ENCODE peak calls at places on chromosome 15, in four cellular contexts. One of them, this sample, is unnamed.
A peak's percentile ranks its signal among the peaks of the same experiment; 100 is the strongest.

GRCh38 chr15:26656080-26656479 is 116.8 kb downstream of the GABRB3 start:
- DNase-seq in activated naive CD8-positive, alpha-beta T cell treated with anti-CD3 and anti-CD28 coated beads, Interleukin-2, amount 50 U/mL, for 16 hours: no peak
- DNase-seq in activated T-helper 1 cell treated with anti-CD3 and anti-CD28 coated beads, Interleukin-12 subunit alpha, Interleukin-12 subunit beta, Interleukin-2, Interleukin-4 antibody, amounts not matched to agents 30 ng/mL and 10 ng/mL and 1 ng/mL, durations not matched to agents 14 hours and 24 hours and 36 hours: no peak
- DNase-seq in IMR-90: no peak
- DNase-seq in this sample: no peak

GRCh38 chr15:99956022-99956775 is 223.0 kb upstream of the LYSMD4 start:
- DNase-seq in activated naive CD8-positive, alpha-beta T cell treated with anti-CD3 and anti-CD28 coated beads, Interleukin-2, amount 50 U/mL, for 16 hours: no peak
- DNase-seq in activated T-helper 1 cell treated with anti-CD3 and anti-CD28 coated beads, Interleukin-12 subunit alpha, Interleukin-12 subunit beta, Interleukin-2, Interleukin-4 antibody, amounts not matched to agents 30 ng/mL and 10 ng/mL and 1 ng/mL, durations not matched to agents 14 hours and 24 hours and 36 hours: no peak
- DNase-seq in IMR-90: no peak
- DNase-seq in this sample: no peak

GRCh38 chr15:62138124-62138523 is 27.0 kb downstream of the C2CD4B start:
- DNase-seq in activated naive CD8-positive, alpha-beta T cell treated with anti-CD3 and anti-CD28 coated beads, Interleukin-2, amount 50 U/mL, for 16 hours: no peak
- DNase-seq in activated T-helper 1 cell treated with anti-CD3 and anti-CD28 coated beads, Interleukin-12 subunit alpha, Interleukin-12 subunit beta, Interleukin-2, Interleukin-4 antibody, amounts not matched to agents 30 ng/mL and 10 ng/mL and 1 ng/mL, durations not matched to agents 14 hours and 24 hours and 36 hours: no peak
- DNase-seq in IMR-90: peak; percentile 70
- DNase-seq in this sample: no peak

GRCh38 chr15:69424001-69424400 is 9.9 kb downstream of the KIF23 start:
- DNase-seq in activated naive CD8-positive, alpha-beta T cell treated with anti-CD3 and anti-CD28 coated beads, Interleukin-2, amount 50 U/mL, for 16 hours: no peak
- DNase-seq in activated T-helper 1 cell treated with anti-CD3 and anti-CD28 coated beads, Interleukin-12 subunit alpha, Interleukin-12 subunit beta, Interleukin-2, Interleukin-4 antibody, amounts not matched to agents 30 ng/mL and 10 ng/mL and 1 ng/mL, durations not matched to agents 14 hours and 24 hours and 36 hours: no peak
- DNase-seq in IMR-90: peak; percentile 21
- DNase-seq in this sample: no peak

GRCh38 chr15:71093089-71094024 is 21.9 kb upstream of the THSD4 start:
- DNase-seq in activated naive CD8-positive, alpha-beta T cell treated with anti-CD3 and anti-CD28 coated beads, Interleukin-2, amount 50 U/mL, for 16 hours: no peak
- DNase-seq in activated T-helper 1 cell treated with anti-CD3 and anti-CD28 coated beads, Interleukin-12 subunit alpha, Interleukin-12 subunit beta, Interleukin-2, Interleukin-4 antibody, amounts not matched to agents 30 ng/mL and 10 ng/mL and 1 ng/mL, durations not matched to agents 14 hours and 24 hours and 36 hours: no peak
- DNase-seq in IMR-90: peak; percentile 82
- DNase-seq in this sample: no peak

GRCh38 chr15:31227954-31228542 is 98.6 kb upstream of the KLF13 start:
- DNase-seq in activated naive CD8-positive, alpha-beta T cell treated with anti-CD3 and anti-CD28 coated beads, Interleukin-2, amount 50 U/mL, for 16 hours: no peak
- DNase-seq in activated T-helper 1 cell treated with anti-CD3 and anti-CD28 coated beads, Interleukin-12 subunit alpha, Interleukin-12 subunit beta, Interleukin-2, Interleukin-4 antibody, amounts not matched to agents 30 ng/mL and 10 ng/mL and 1 ng/mL, durations not matched to agents 14 hours and 24 hours and 36 hours: no peak
- DNase-seq in IMR-90: no peak
- DNase-seq in this sample: no peak

GRCh38 chr15:50425219-50425618 is 1.0 kb downstream of the USP8 start:
- DNase-seq in activated naive CD8-positive, alpha-beta T cell treated with anti-CD3 and anti-CD28 coated beads, Interleukin-2, amount 50 U/mL, for 16 hours: no peak
- DNase-seq in activated T-helper 1 cell treated with anti-CD3 and anti-CD28 coated beads, Interleukin-12 subunit alpha, Interleukin-12 subunit beta, Interleukin-2, Interleukin-4 antibody, amounts not matched to agents 30 ng/mL and 10 ng/mL and 1 ng/mL, durations not matched to agents 14 hours and 24 hours and 36 hours: no peak
- DNase-seq in IMR-90: no peak
- DNase-seq in this sample: no peak

GRCh38 chr15:55703873-55704285 is 39.1 kb downstream of the PRTG start:
- DNase-seq in activated naive CD8-positive, alpha-beta T cell treated with anti-CD3 and anti-CD28 coated beads, Interleukin-2, amount 50 U/mL, for 16 hours: no peak
- DNase-seq in activated T-helper 1 cell treated with anti-CD3 and anti-CD28 coated beads, Interleukin-12 subunit alpha, Interleukin-12 subunit beta, Interleukin-2, Interleukin-4 antibody, amounts not matched to agents 30 ng/mL and 10 ng/mL and 1 ng/mL, durations not matched to agents 14 hours and 24 hours and 36 hours: no peak
- DNase-seq in IMR-90: peak; percentile 4
- DNase-seq in this sample: no peak

GRCh38 chr15:95557226-95558046 is 773.1 kb upstream of the NR2F2 start:
- DNase-seq in activated naive CD8-positive, alpha-beta T cell treated with anti-CD3 and anti-CD28 coated beads, Interleukin-2, amount 50 U/mL, for 16 hours: no peak
- DNase-seq in activated T-helper 1 cell treated with anti-CD3 and anti-CD28 coated beads, Interleukin-12 subunit alpha, Interleukin-12 subunit beta, Interleukin-2, Interleukin-4 antibody, amounts not matched to agents 30 ng/mL and 10 ng/mL and 1 ng/mL, durations not matched to agents 14 hours and 24 hours and 36 hours: no peak
- DNase-seq in IMR-90: peak; percentile 95
- DNase-seq in this sample: peak; percentile 93

GRCh38 chr15:34721802-34722795 is 32.7 kb downstream of the GJD2 start:
- DNase-seq in activated naive CD8-positive, alpha-beta T cell treated with anti-CD3 and anti-CD28 coated beads, Interleukin-2, amount 50 U/mL, for 16 hours: no peak
- DNase-seq in activated T-helper 1 cell treated with anti-CD3 and anti-CD28 coated beads, Interleukin-12 subunit alpha, Interleukin-12 subunit beta, Interleukin-2, Interleukin-4 antibody, amounts not matched to agents 30 ng/mL and 10 ng/mL and 1 ng/mL, durations not matched to agents 14 hours and 24 hours and 36 hours: no peak
- DNase-seq in IMR-90: peak; percentile 40
- DNase-seq in this sample: peak; percentile 51

GRCh38 chr15:58261368-58261767 is 123.2 kb downstream of the AQP9 start:
- DNase-seq in activated naive CD8-positive, alpha-beta T cell treated with anti-CD3 and anti-CD28 coated beads, Interleukin-2, amount 50 U/mL, for 16 hours: no peak
- DNase-seq in activated T-helper 1 cell treated with anti-CD3 and anti-CD28 coated beads, Interleukin-12 subunit alpha, Interleukin-12 subunit beta, Interleukin-2, Interleukin-4 antibody, amounts not matched to agents 30 ng/mL and 10 ng/mL and 1 ng/mL, durations not matched to agents 14 hours and 24 hours and 36 hours: no peak
- DNase-seq in IMR-90: no peak
- DNase-seq in this sample: no peak

GRCh38 chr15:58538225-58538731 is 106.5 kb downstream of the LIPC start:
- DNase-seq in activated naive CD8-positive, alpha-beta T cell treated with anti-CD3 and anti-CD28 coated beads, Interleukin-2, amount 50 U/mL, for 16 hours: no peak
- DNase-seq in activated T-helper 1 cell treated with anti-CD3 and anti-CD28 coated beads, Interleukin-12 subunit alpha, Interleukin-12 subunit beta, Interleukin-2, Interleukin-4 antibody, amounts not matched to agents 30 ng/mL and 10 ng/mL and 1 ng/mL, durations not matched to agents 14 hours and 24 hours and 36 hours: no peak
- DNase-seq in IMR-90: no peak
- DNase-seq in this sample: no peak

GRCh38 chr15:88631464-88632028 is 7.3 kb upstream of the ISG20 start:
- DNase-seq in activated naive CD8-positive, alpha-beta T cell treated with anti-CD3 and anti-CD28 coated beads, Interleukin-2, amount 50 U/mL, for 16 hours: no peak
- DNase-seq in activated T-helper 1 cell treated with anti-CD3 and anti-CD28 coated beads, Interleukin-12 subunit alpha, Interleukin-12 subunit beta, Interleukin-2, Interleukin-4 antibody, amounts not matched to agents 30 ng/mL and 10 ng/mL and 1 ng/mL, durations not matched to agents 14 hours and 24 hours and 36 hours: no peak
- DNase-seq in IMR-90: no peak
- DNase-seq in this sample: no peak

GRCh38 chr15:85494035-85494793 is 113.8 kb downstream of the AKAP13 start:
- DNase-seq in activated naive CD8-positive, alpha-beta T cell treated with anti-CD3 and anti-CD28 coated beads, Interleukin-2, amount 50 U/mL, for 16 hours: no peak
- DNase-seq in activated T-helper 1 cell treated with anti-CD3 and anti-CD28 coated beads, Interleukin-12 subunit alpha, Interleukin-12 subunit beta, Interleukin-2, Interleukin-4 antibody, amounts not matched to agents 30 ng/mL and 10 ng/mL and 1 ng/mL, durations not matched to agents 14 hours and 24 hours and 36 hours: no peak
- DNase-seq in IMR-90: peak; percentile 95
- DNase-seq in this sample: peak; percentile 79

GRCh38 chr15:38176155-38176554 is 76.5 kb upstream of the SPRED1 start:
- DNase-seq in activated naive CD8-positive, alpha-beta T cell treated with anti-CD3 and anti-CD28 coated beads, Interleukin-2, amount 50 U/mL, for 16 hours: no peak
- DNase-seq in activated T-helper 1 cell treated with anti-CD3 and anti-CD28 coated beads, Interleukin-12 subunit alpha, Interleukin-12 subunit beta, Interleukin-2, Interleukin-4 antibody, amounts not matched to agents 30 ng/mL and 10 ng/mL and 1 ng/mL, durations not matched to agents 14 hours and 24 hours and 36 hours: no peak
- DNase-seq in IMR-90: peak; percentile 68
- DNase-seq in this sample: peak; percentile 74

GRCh38 chr15:69478259-69478687 is 25.7 kb downstream of the RPLP1 start:
- DNase-seq in activated naive CD8-positive, alpha-beta T cell treated with anti-CD3 and anti-CD28 coated beads, Interleukin-2, amount 50 U/mL, for 16 hours: no peak
- DNase-seq in activated T-helper 1 cell treated with anti-CD3 and anti-CD28 coated beads, Interleukin-12 subunit alpha, Interleukin-12 subunit beta, Interleukin-2, Interleukin-4 antibody, amounts not matched to agents 30 ng/mL and 10 ng/mL and 1 ng/mL, durations not matched to agents 14 hours and 24 hours and 36 hours: no peak
- DNase-seq in IMR-90: peak; percentile 44
- DNase-seq in this sample: peak; percentile 88

GRCh38 chr15:75237316-75237982 is 20.7 kb upstream of the GOLGA6C start:
- DNase-seq in activated naive CD8-positive, alpha-beta T cell treated with anti-CD3 and anti-CD28 coated beads, Interleukin-2, amount 50 U/mL, for 16 hours: no peak
- DNase-seq in activated T-helper 1 cell treated with anti-CD3 and anti-CD28 coated beads, Interleukin-12 subunit alpha, Interleukin-12 subunit beta, Interleukin-2, Interleukin-4 antibody, amounts not matched to agents 30 ng/mL and 10 ng/mL and 1 ng/mL, durations not matched to agents 14 hours and 24 hours and 36 hours: no peak
- DNase-seq in IMR-90: no peak
- DNase-seq in this sample: no peak

GRCh38 chr15:41180206-41180789 is 50.3 kb downstream of the EXD1 start:
- DNase-seq in activated naive CD8-positive, alpha-beta T cell treated with anti-CD3 and anti-CD28 coated beads, Interleukin-2, amount 50 U/mL, for 16 hours: no peak
- DNase-seq in activated T-helper 1 cell treated with anti-CD3 and anti-CD28 coated beads, Interleukin-12 subunit alpha, Interleukin-12 subunit beta, Interleukin-2, Interleukin-4 antibody, amounts not matched to agents 30 ng/mL and 10 ng/mL and 1 ng/mL, durations not matched to agents 14 hours and 24 hours and 36 hours: no peak
- DNase-seq in IMR-90: peak; percentile 64
- DNase-seq in this sample: no peak

GRCh38 chr15:90141646-90142045 is 39.4 kb upstream of the IDH2 start:
- DNase-seq in activated naive CD8-positive, alpha-beta T cell treated with anti-CD3 and anti-CD28 coated beads, Interleukin-2, amount 50 U/mL, for 16 hours: no peak
- DNase-seq in activated T-helper 1 cell treated with anti-CD3 and anti-CD28 coated beads, Interleukin-12 subunit alpha, Interleukin-12 subunit beta, Interleukin-2, Interleukin-4 antibody, amounts not matched to agents 30 ng/mL and 10 ng/mL and 1 ng/mL, durations not matched to agents 14 hours and 24 hours and 36 hours: no peak
- DNase-seq in IMR-90: peak; percentile 66
- DNase-seq in this sample: peak; percentile 72

GRCh38 chr15:38818156-38818745 is 253.6 kb upstream of the RASGRP1 start:
- DNase-seq in activated naive CD8-positive, alpha-beta T cell treated with anti-CD3 and anti-CD28 coated beads, Interleukin-2, amount 50 U/mL, for 16 hours: no peak
- DNase-seq in activated T-helper 1 cell treated with anti-CD3 and anti-CD28 coated beads, Interleukin-12 subunit alpha, Interleukin-12 subunit beta, Interleukin-2, Interleukin-4 antibody, amounts not matched to agents 30 ng/mL and 10 ng/mL and 1 ng/mL, durations not matched to agents 14 hours and 24 hours and 36 hours: no peak
- DNase-seq in IMR-90: no peak
- DNase-seq in this sample: no peak